ENCODE peak calls at places on chromosomes 12 and 14, in six cellular contexts. One of them, this sample, is unnamed.

GRCh38 chr14:96806836-96807235 is 9.7 kb downstream of the VRK1 start:
- DNase-seq in PC-3: no peak
- DNase-seq in NCI-H69: no peak
- DNase-seq in right atrium auricular region: no peak
- DNase-seq in AG08395: no peak
- DNase-seq in tibial artery: no peak
- DNase-seq in this sample: no peak

GRCh38 chr12:49292729-49293055 is 2.3 kb upstream of the PRPH start:
- DNase-seq in PC-3: no peak
- DNase-seq in NCI-H69: peak; percentile 79
- DNase-seq in right atrium auricular region: no peak
- DNase-seq in AG08395: no peak
- DNase-seq in tibial artery: no peak
- DNase-seq in this sample: no peak

GRCh38 chr12:83823386-83824045 is 1089.1 kb downstream of the SLC6A15 start:
- DNase-seq in PC-3: peak; percentile 64
- DNase-seq in NCI-H69: peak; percentile 61
- DNase-seq in right atrium auricular region: no peak
- DNase-seq in AG08395: peak; percentile 3
- DNase-seq in tibial artery: no peak
- DNase-seq in this sample: no peak

GRCh38 chr12:67651380-67651695 is 2.8 kb downstream of the DYRK2 start:
- DNase-seq in PC-3: peak; percentile 49
- DNase-seq in NCI-H69: peak; percentile 36
- DNase-seq in right atrium auricular region: no peak
- DNase-seq in AG08395: peak; percentile 47
- DNase-seq in tibial artery: no peak
- DNase-seq in this sample: peak; percentile 60

GRCh38 chr12:25056011-25056410 is 107.1 kb upstream of the BCAT1 start:
- DNase-seq in PC-3: no peak
- DNase-seq in NCI-H69: peak; percentile 75
- DNase-seq in right atrium auricular region: no peak
- DNase-seq in AG08395: no peak
- DNase-seq in tibial artery: no peak
- DNase-seq in this sample: no peak

GRCh38 chr14:99143126-99143525 is 128.9 kb downstream of the BCL11B start:
- DNase-seq in PC-3: no peak
- DNase-seq in NCI-H69: no peak
- DNase-seq in right atrium auricular region: no peak
- DNase-seq in AG08395: no peak
- DNase-seq in tibial artery: no peak
- DNase-seq in this sample: no peak

GRCh38 chr14:33756833-33757232 is 194.0 kb downstream of the EGLN3 start:
- DNase-seq in PC-3: no peak
- DNase-seq in NCI-H69: no peak
- DNase-seq in right atrium auricular region: no peak
- DNase-seq in AG08395: no peak
- DNase-seq in tibial artery: no peak
- DNase-seq in this sample: no peak

GRCh38 chr12:40770781-40771180 is 78.5 kb downstream of the CNTN1 start:
- DNase-seq in PC-3: no peak
- DNase-seq in NCI-H69: no peak
- DNase-seq in right atrium auricular region: no peak
- DNase-seq in AG08395: no peak
- DNase-seq in tibial artery: no peak
- DNase-seq in this sample: no peak

GRCh38 chr12:10891937-10892336 is 7.9 kb upstream of the PRH1 start:
- DNase-seq in PC-3: no peak
- DNase-seq in NCI-H69: no peak
- DNase-seq in right atrium auricular region: no peak
- DNase-seq in AG08395: no peak
- DNase-seq in tibial artery: no peak
- DNase-seq in this sample: no peak

GRCh38 chr14:84894254-84894653 is 635.7 kb upstream of the FLRT2 start:
- DNase-seq in PC-3: no peak
- DNase-seq in NCI-H69: peak; percentile 76
- DNase-seq in right atrium auricular region: no peak
- DNase-seq in AG08395: no peak
- DNase-seq in tibial artery: no peak
- DNase-seq in this sample: no peak

GRCh38 chr12:93824514-93825500 is 147.6 kb downstream of the CRADD start:
- DNase-seq in PC-3: no peak
- DNase-seq in NCI-H69: peak; percentile 79
- DNase-seq in right atrium auricular region: no peak
- DNase-seq in AG08395: no peak
- DNase-seq in tibial artery: no peak
- DNase-seq in this sample: peak; percentile 70

GRCh38 chr14:49687942-49688700 is at the start of gene POLE2:
- DNase-seq in PC-3: peak; percentile 76
- DNase-seq in NCI-H69: peak; percentile 91
- DNase-seq in right atrium auricular region: peak; percentile 70
- DNase-seq in AG08395: peak; percentile 74
- DNase-seq in tibial artery: peak; percentile 80
- DNase-seq in this sample: peak; percentile 82

GRCh38 chr14:23281247-23281646 is 4.7 kb downstream of the HOMEZ start:
- DNase-seq in PC-3: no peak
- DNase-seq in NCI-H69: no peak
- DNase-seq in right atrium auricular region: no peak
- DNase-seq in AG08395: no peak
- DNase-seq in tibial artery: no peak
- DNase-seq in this sample: no peak

GRCh38 chr14:71371711-71372396 is 464.6 kb downstream of the PCNX1 start:
- DNase-seq in PC-3: peak; percentile 78
- DNase-seq in NCI-H69: peak; percentile 17
- DNase-seq in right atrium auricular region: no peak
- DNase-seq in AG08395: peak; percentile 44
- DNase-seq in tibial artery: no peak
- DNase-seq in this sample: peak; percentile 88

GRCh38 chr12:80714055-80714454 is 2.7 kb upstream of the MYF5 start:
- DNase-seq in PC-3: no peak
- DNase-seq in NCI-H69: no peak
- DNase-seq in right atrium auricular region: no peak
- DNase-seq in AG08395: no peak
- DNase-seq in tibial artery: no peak
- DNase-seq in this sample: no peak

GRCh38 chr12:53450936-53451335 is 966 bp upstream of the PCBP2 start:
- DNase-seq in PC-3: no peak
- DNase-seq in NCI-H69: no peak
- DNase-seq in right atrium auricular region: no peak
- DNase-seq in AG08395: no peak
- DNase-seq in tibial artery: no peak
- DNase-seq in this sample: no peak

GRCh38 chr12:67515679-67516363 is 132.7 kb upstream of the DYRK2 start:
- DNase-seq in PC-3: peak; percentile 58
- DNase-seq in NCI-H69: peak; percentile 93
- DNase-seq in right atrium auricular region: no peak
- DNase-seq in AG08395: no peak
- DNase-seq in tibial artery: no peak
- DNase-seq in this sample: no peak

GRCh38 chr14:78170203-78170602 is at the start of gene NRXN3:
- DNase-seq in PC-3: no peak
- DNase-seq in NCI-H69: peak; percentile 94
- DNase-seq in right atrium auricular region: no peak
- DNase-seq in AG08395: no peak
- DNase-seq in tibial artery: no peak
- DNase-seq in this sample: no peak

GRCh38 chr12:58443981-58444371 is 476.3 kb downstream of the LRIG3 start:
- DNase-seq in PC-3: no peak
- DNase-seq in NCI-H69: no peak
- DNase-seq in right atrium auricular region: no peak
- DNase-seq in AG08395: peak; percentile 11
- DNase-seq in tibial artery: no peak
- DNase-seq in this sample: no peak

GRCh38 chr12:96061323-96061722 is 25.9 kb upstream of the LTA4H start:
- DNase-seq in PC-3: no peak
- DNase-seq in NCI-H69: no peak
- DNase-seq in right atrium auricular region: no peak
- DNase-seq in AG08395: no peak
- DNase-seq in tibial artery: no peak
- DNase-seq in this sample: no peak

GRCh38 chr14:104977681-104978647 is at the start of gene AHNAK2:
- DNase-seq in PC-3: peak; percentile 92
- DNase-seq in NCI-H69: peak; percentile 93
- DNase-seq in right atrium auricular region: no peak
- DNase-seq in AG08395: peak; percentile 79
- DNase-seq in tibial artery: peak; percentile 83
- DNase-seq in this sample: peak; percentile 90

GRCh38 chr14:81062816-81063215 is 107.4 kb downstream of the TSHR start:
- DNase-seq in PC-3: peak; percentile 51
- DNase-seq in NCI-H69: peak; percentile 60
- DNase-seq in right atrium auricular region: no peak
- DNase-seq in AG08395: no peak
- DNase-seq in tibial artery: no peak
- DNase-seq in this sample: peak; percentile 27

GRCh38 chr14:61298834-61299233 is 17.7 kb upstream of the TMEM30B start:
- DNase-seq in PC-3: no peak
- DNase-seq in NCI-H69: peak; percentile 20
- DNase-seq in right atrium auricular region: no peak
- DNase-seq in AG08395: no peak
- DNase-seq in tibial artery: no peak
- DNase-seq in this sample: no peak

GRCh38 chr14:22561661-22562579 is 27.1 kb downstream of the DAD1 start:
- DNase-seq in PC-3: no peak
- DNase-seq in NCI-H69: no peak
- DNase-seq in right atrium auricular region: no peak
- DNase-seq in AG08395: no peak
- DNase-seq in tibial artery: no peak
- DNase-seq in this sample: no peak

GRCh38 chr14:79542121-79542520 is 669.2 kb downstream of the DIO2 start:
- DNase-seq in PC-3: no peak
- DNase-seq in NCI-H69: peak; percentile 44
- DNase-seq in right atrium auricular region: no peak
- DNase-seq in AG08395: no peak
- DNase-seq in tibial artery: no peak
- DNase-seq in this sample: no peak

GRCh38 chr14:64998455-64998931 is 11.8 kb downstream of the FNTB start:
- DNase-seq in PC-3: peak; percentile 91
- DNase-seq in NCI-H69: no peak
- DNase-seq in right atrium auricular region: no peak
- DNase-seq in AG08395: peak; percentile 24
- DNase-seq in tibial artery: no peak
- DNase-seq in this sample: peak; percentile 48

GRCh38 chr14:68663385-68664076 is 129.3 kb downstream of the ZFP36L1 start:
- DNase-seq in PC-3: no peak
- DNase-seq in NCI-H69: no peak
- DNase-seq in right atrium auricular region: peak; percentile 57
- DNase-seq in AG08395: no peak
- DNase-seq in tibial artery: peak; percentile 59
- DNase-seq in this sample: no peak

GRCh38 chr12:13362260-13362841 is 165.8 kb downstream of the EMP1 start:
- DNase-seq in PC-3: peak; percentile 77
- DNase-seq in NCI-H69: peak; percentile 73
- DNase-seq in right atrium auricular region: no peak
- DNase-seq in AG08395: peak; percentile 76
- DNase-seq in tibial artery: no peak
- DNase-seq in this sample: peak; percentile 73

GRCh38 chr14:91858536-91859275 is 8.6 kb downstream of the TC2N start:
- DNase-seq in PC-3: peak; percentile 63
- DNase-seq in NCI-H69: peak; percentile 7
- DNase-seq in right atrium auricular region: no peak
- DNase-seq in AG08395: peak; percentile 89
- DNase-seq in tibial artery: no peak
- DNase-seq in this sample: peak; percentile 54

GRCh38 chr14:52318829-52319604 is 4.9 kb downstream of the PTGER2 start:
- DNase-seq in PC-3: no peak
- DNase-seq in NCI-H69: no peak
- DNase-seq in right atrium auricular region: no peak
- DNase-seq in AG08395: no peak
- DNase-seq in tibial artery: no peak
- DNase-seq in this sample: no peak

GRCh38 chr14:73640796-73641195 is 4.0 kb upstream of the DNAL1 start:
- DNase-seq in PC-3: no peak
- DNase-seq in NCI-H69: no peak
- DNase-seq in right atrium auricular region: no peak
- DNase-seq in AG08395: no peak
- DNase-seq in tibial artery: no peak
- DNase-seq in this sample: no peak

GRCh38 chr12:17928708-17929366 is 161.2 kb downstream of the RERGL start:
- DNase-seq in PC-3: peak; percentile 88
- DNase-seq in NCI-H69: peak; percentile 36
- DNase-seq in right atrium auricular region: no peak
- DNase-seq in AG08395: no peak
- DNase-seq in tibial artery: no peak
- DNase-seq in this sample: peak; percentile 95